ENCODE peak calls at places on chromosomes 11 and 22, in five cellular contexts. V is HepG2, X is HCT116, Q is neuronal stem cell, O is mesenchymal stem cell. H is an unnamed sample.

GRCh38 chr11:34682822-34683221 is 61.9 kb downstream of the EHF start:
- DNase-seq in V (no peak), X (peak; percentile 38), Q (no peak), O (peak; percentile 58), H (no peak)

GRCh38 chr11:111560785-111561184 is 20.3 kb downstream of the LAYN start:
- DNase-seq in V (no peak), X (no peak), Q (no peak), O (no peak), H (no peak)

GRCh38 chr11:42770444-42771065 is 541.2 kb upstream of the API5 start:
- DNase-seq in V (peak; percentile 30), X (no peak), Q (peak; percentile 36), O (peak; percentile 15), H (peak; percentile 69)

GRCh38 chr22:45329536-45329936 is 19.8 kb downstream of the FAM118A start:
- DNase-seq in V (no peak), X (no peak), Q (no peak), O (no peak), H (no peak)

GRCh38 chr11:82671451-82671850 is 62.2 kb downstream of the FAM181B start:
- DNase-seq in V (no peak), X (no peak), Q (no peak), O (no peak), H (no peak)

GRCh38 chr11:8989411-8989810 is 14.4 kb downstream of the NRIP3 start:
- DNase-seq in V (no peak), X (no peak), Q (no peak), O (peak; percentile 29), H (no peak)

GRCh38 chr11:13261600-13262061 is 16.0 kb upstream of the BMAL1 start:
- DNase-seq in V (no peak), X (peak; percentile 86), Q (no peak), O (peak; percentile 93), H (peak; percentile 47)

GRCh38 chr11:33861366-33861765 is 30.5 kb downstream of the LMO2 start:
- DNase-seq in V (no peak), X (no peak), Q (no peak), O (no peak), H (no peak)

GRCh38 chr11:127193916-127194315 is 193.3 kb upstream of the KIRREL3 start:
- DNase-seq in V (no peak), X (no peak), Q (no peak), O (no peak), H (peak; percentile 54)

GRCh38 chr11:45472713-45473317 is 186.7 kb upstream of the SYT13 start:
- DNase-seq in V (no peak), X (no peak), Q (no peak), O (no peak), H (no peak)

GRCh38 chr11:129249351-129249750 is 57.2 kb upstream of the ARHGAP32 start:
- DNase-seq in V (no peak), X (no peak), Q (no peak), O (peak; percentile 71), H (no peak)

GRCh38 chr11:77568306-77568705 is 21.4 kb upstream of the AQP11 start:
- DNase-seq in V (no peak), X (no peak), Q (no peak), O (no peak), H (no peak)

GRCh38 chr11:27437824-27438594 is 34.6 kb downstream of the LGR4 start:
- DNase-seq in V (no peak), X (no peak), Q (no peak), O (no peak), H (no peak)

GRCh38 chr11:112221263-112221835 is 4.9 kb upstream of the PTS start:
- DNase-seq in V (no peak), X (no peak), Q (no peak), O (no peak), H (no peak)

GRCh38 chr22:26479043-26479791 is 4.4 kb downstream of the HPS4 start:
- DNase-seq in V (peak; percentile 31), X (no peak), Q (no peak), O (no peak), H (no peak)

GRCh38 chr11:38191101-38191500 is 1593.1 kb upstream of the RAG2 start:
- DNase-seq in V (no peak), X (no peak), Q (no peak), O (no peak), H (no peak)

GRCh38 chr11:73597956-73598718 is at the start of gene FAM168A:
- DNase-seq in V (peak; percentile 97), X (peak; percentile 91), Q (peak; percentile 97), O (peak; percentile 98), H (peak; percentile 98)

GRCh38 chr11:14067686-14068085 is 105.2 kb downstream of the SPON1 start:
- DNase-seq in V (no peak), X (no peak), Q (no peak), O (no peak), H (no peak)

GRCh38 chr11:48172818-48173609 is 43.6 kb upstream of the OR4B1 start:
- DNase-seq in V (peak; percentile 43), X (peak; percentile 15), Q (peak; percentile 53), O (peak; percentile 65), H (peak; percentile 97)

GRCh38 chr11:44764583-44764982 is 37.8 kb downstream of the TSPAN18 start:
- DNase-seq in V (no peak), X (no peak), Q (no peak), O (no peak), H (peak; percentile 21)

GRCh38 chr11:76830639-76831312 is 29.9 kb upstream of the ACER3 start:
- DNase-seq in V (no peak), X (no peak), Q (no peak), O (no peak), H (no peak)

GRCh38 chr11:119645018-119645417 is 84.0 kb downstream of the NECTIN1 start:
- DNase-seq in V (no peak), X (no peak), Q (no peak), O (no peak), H (no peak)

GRCh38 chr11:8338138-8338537 is 74.5 kb upstream of the LMO1 start:
- DNase-seq in V (peak; percentile 18), X (peak; percentile 31), Q (no peak), O (peak; percentile 41), H (peak; percentile 93)

GRCh38 chr11:66692446-66692845 is 14.8 kb upstream of the RBM4B start:
- DNase-seq in V (no peak), X (no peak), Q (no peak), O (no peak), H (no peak)

GRCh38 chr11:87356428-87356827 is 318.7 kb downstream of the TMEM135 start:
- DNase-seq in V (no peak), X (no peak), Q (no peak), O (no peak), H (no peak)

GRCh38 chr11:5178046-5178837 is 22.2 kb downstream of the OR51V1 start:
- DNase-seq in V (no peak), X (no peak), Q (no peak), O (no peak), H (no peak)

GRCh38 chr11:78202733-78203167 is 14.0 kb downstream of the USP35 start:
- DNase-seq in V (peak; percentile 95), X (no peak), Q (no peak), O (no peak), H (no peak)

GRCh38 chr11:129372609-129373488 is 2.8 kb upstream of the BARX2 start:
- DNase-seq in V (no peak), X (no peak), Q (peak; percentile 31), O (peak; percentile 6), H (peak; percentile 79)

GRCh38 chr22:25680949-25681348 is 61.0 kb upstream of the MYO18B start:
- DNase-seq in V (no peak), X (no peak), Q (no peak), O (no peak), H (no peak)

GRCh38 chr11:6757373-6757967 is 14.3 kb downstream of the OR2AG2 start:
- DNase-seq in V (peak; percentile 44), X (peak; percentile 32), Q (peak; percentile 43), O (peak; percentile 62), H (peak; percentile 83)

GRCh38 chr11:117187007-117187406 is 8.5 kb downstream of the SIDT2 start:
- DNase-seq in V (no peak), X (no peak), Q (no peak), O (no peak), H (peak; percentile 29)
- H3K4me1 ChIP-seq in V (peaks cover 20% of the 10 kb centered on the region), X (no peaks in the 10 kb centered on the region), Q (no peaks in the 10 kb centered on the region), O (no peaks in the 10 kb centered on the region), H (no peaks in the 10 kb centered on the region)

DNA sequence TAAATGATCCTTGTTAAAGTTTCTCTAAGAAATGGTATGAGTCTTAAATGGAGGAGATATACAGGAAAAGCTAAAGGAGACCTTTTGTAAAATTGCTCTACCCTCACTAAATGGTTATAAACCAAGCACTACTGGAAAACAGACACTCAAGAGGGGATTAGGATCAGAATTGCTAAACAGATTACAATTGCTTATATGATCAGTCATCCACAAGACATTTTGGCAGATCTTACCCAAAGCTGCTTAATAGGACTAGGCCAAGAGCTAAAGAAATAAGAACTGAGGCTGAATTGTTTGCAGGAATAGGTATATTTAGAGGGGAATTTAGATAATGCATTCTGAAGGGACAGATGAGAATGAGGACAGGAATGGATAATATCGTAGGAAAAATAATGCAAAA is 9.5 kb downstream of the HARBI1 start:
- DNase-seq in V (no peak), X (no peak), Q (no peak), O (no peak), H (no peak)
- H3K9ac ChIP-seq in V (no peak overlapping the region), X (no peak overlapping the region), Q (no peak overlapping the region), O (no peak overlapping the region), H (no peak overlapping the region)

DNA sequence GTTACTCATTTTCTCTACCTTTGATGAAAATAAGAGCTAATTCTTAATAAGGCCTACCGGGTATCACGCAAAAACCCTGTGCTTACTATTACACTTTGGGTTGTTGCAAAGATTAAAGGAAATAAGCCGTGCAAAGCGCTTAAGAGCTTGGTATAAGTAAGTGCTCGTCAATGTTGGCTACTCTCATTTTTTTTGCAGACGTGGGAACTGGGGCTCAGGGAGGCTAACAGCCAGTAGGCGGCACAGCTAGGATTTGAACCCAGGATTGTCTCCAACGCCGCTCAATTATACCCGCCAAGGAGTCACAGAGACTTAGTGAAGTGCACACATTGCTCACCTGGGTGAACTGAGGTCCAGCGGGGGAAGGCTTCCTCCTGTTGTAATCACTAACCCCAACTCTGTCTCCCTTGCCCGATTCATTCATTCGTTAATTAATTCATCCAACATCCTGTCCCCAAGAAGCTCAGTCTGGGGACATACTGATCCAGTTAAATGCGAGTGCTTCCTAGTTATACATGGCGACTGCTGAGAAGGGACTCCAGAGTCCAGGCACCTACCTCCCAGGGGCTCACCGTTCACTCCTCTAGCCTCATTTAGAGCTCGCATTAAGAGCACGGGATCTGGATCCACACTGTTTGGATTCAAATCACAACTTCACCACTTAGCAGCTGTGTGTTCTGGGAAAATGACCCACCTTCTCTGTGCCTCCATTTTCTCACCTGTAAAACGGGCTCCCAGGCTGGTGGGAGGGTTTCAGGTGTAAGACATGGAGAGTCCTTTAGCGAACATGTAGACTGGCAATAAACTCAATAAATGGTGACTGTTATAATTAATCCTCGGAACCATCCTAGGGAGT is 869 bp upstream of the MTFP1 start:
- DNase-seq in V (no peak), X (no peak), Q (no peak), O (no peak), H (peak; percentile 73)
- H3K4me1 ChIP-seq in V (peaks cover 50% of the 10 kb centered on the region), X (peaks cover 38% of the 10 kb centered on the region), Q (peaks cover 40% of the 10 kb centered on the region), O (peaks cover 31% of the 10 kb centered on the region), H (peaks cover 19% of the 10 kb centered on the region)

GRCh38 chr11:60919956-60920355 is 4.3 kb upstream of the TMEM132A start:
- DNase-seq in V (no peak), X (no peak), Q (no peak), O (no peak), H (no peak)

GRCh38 chr11:60921259-60921658 is 3.0 kb upstream of the TMEM132A start:
- DNase-seq in V (no peak), X (no peak), Q (no peak), O (no peak), H (no peak)

GRCh38 chr11:60918251-60918940 is 4.4 kb downstream of the TMEM109 start:
- DNase-seq in V (no peak), X (no peak), Q (no peak), O (no peak), H (peak; percentile 71)

GRCh38 chr11:60918941-60919275 is 5.0 kb downstream of the TMEM109 start:
- DNase-seq in V (no peak), X (no peak), Q (no peak), O (peak; percentile 61), H (no peak)

GRCh38 chr11:60919320-60919719 is 4.9 kb upstream of the TMEM132A start:
- DNase-seq in V (no peak), X (no peak), Q (no peak), O (no peak), H (no peak)
- H3K9ac ChIP-seq in V (no peak overlapping the region), X (no peak overlapping the region), Q (no peak overlapping the region), O (no peak overlapping the region), H (no peak overlapping the region)

H was measured in endodermal cell.